ENCODE peak calls at places on chromosomes 7 and 10, in nine cellular contexts. F is SW 1271; R is mucosa of gallbladder; A is activated T-helper 2 cell treated with anti-CD3 and anti-CD28 coated beads, Interferon-gamma antibody, Interleukin-2, Interleukin-4, amounts not matched to agents 10 μg/mL and 5 μg/mL and 100 μg/mL, durations not matched to agents 14 hours and 24 hours and 36 hours; I is heart right ventricle; V is WERI-Rb-1; X is mesothelial cell of epicardium; N is activated CD4-positive, alpha-beta T cell treated with anti-CD3 and anti-CD28 coated beads, Interleukin-2, amount 50 U/mL, for 4 hours; W is cerebellum. Q is an unnamed sample.

GRCh38 chr7:124712017-124712416 is 53.6 kb downstream of the GPR37 start:
- DNase-seq in X (no peak), F (no peak), V (no peak), A (no peak), W (no peak), R (no peak), I (no peak), N (no peak), Q (no peak)

GRCh38 chr10:77692782-77693181 is 55.2 kb upstream of the KCNMA1 start:
- DNase-seq in I (no peak), F (no peak), X (no peak), R (no peak), W (no peak), A (no peak), V (no peak), N (no peak), Q (no peak)

GRCh38 chr7:69861233-69861632 is 263.0 kb downstream of the AUTS2 start:
- DNase-seq in F (no peak), N (no peak), I (no peak), X (no peak), R (no peak), W (no peak), A (no peak), V (no peak), Q (no peak)

GRCh38 chr7:55308186-55308929 is 56.8 kb upstream of the LANCL2 start:
- DNase-seq in I (no peak), W (no peak), A (no peak), X (no peak), V (no peak), R (no peak), F (no peak), N (no peak), Q (no peak)

GRCh38 chr7:152752513-152752912 is 7.0 kb upstream of the ACTR3B start:
- DNase-seq in I (no peak), R (no peak), N (no peak), F (no peak), A (no peak), V (no peak), W (no peak), X (no peak), Q (no peak)

GRCh38 chr7:99379043-99379577 is 4.6 kb downstream of the ARPC1B start:
- DNase-seq in A (no peak), I (peak; percentile 47), R (peak; percentile 55), X (no peak), W (no peak), F (peak; percentile 77), V (no peak), N (peak; percentile 37), Q (peak; percentile 94)

GRCh38 chr10:22252286-22252800 is 34.5 kb upstream of the EBLN1 start:
- DNase-seq in I (peak; percentile 65), N (peak; percentile 50), V (peak; percentile 12), F (no peak), W (peak; percentile 76), A (peak; percentile 47), R (peak; percentile 20), X (peak; percentile 22), Q (no peak)

GRCh38 chr10:17387861-17388503 is 66.4 kb downstream of the ST8SIA6 start:
- DNase-seq in N (no peak), F (no peak), W (no peak), X (no peak), V (no peak), A (no peak), R (no peak), I (no peak), Q (no peak)

GRCh38 chr7:44288381-44288685 is 37.1 kb downstream of the CAMK2B start:
- DNase-seq in A (no peak), W (no peak), N (no peak), X (no peak), F (no peak), I (no peak), V (no peak), R (no peak), Q (no peak)

Q was measured in pulmonary artery endothelial cell.